ENCODE peak calls at places on chromosomes 7 and 10, in ten cellular contexts. V is AG09319; R is prostate gland; N is CD8-positive, alpha-beta T cell; Q is NCI-H1436; C is progenitor cell of endocrine pancreas; F is chondrocyte; G is substantia nigra; T is ureter; O is H9. E is an unnamed sample.

GRCh38 chr10:8129438-8129837 is 75.0 kb downstream of the GATA3 start:
- DNase-seq in V (no peak), R (no peak), N (no peak), Q (no peak), C (no peak), F (no peak), G (no peak), T (no peak), O (no peak), E (no peak)

GRCh38 chr10:37490266-37490665 is 364.9 kb downstream of the ANKRD30A start:
- DNase-seq in V (no peak), R (no peak), N (no peak), Q (no peak), C (no peak), F (no peak), G (no peak), T (peak), O (no peak), E (no peak)

GRCh38 chr10:123272171-123272570 is 118.0 kb downstream of the BUB3 start:
- DNase-seq in V (no peak), R (no peak), N (no peak), Q (peak), C (no peak), F (no peak), G (no peak), T (no peak), O (no peak), E (no peak)

GRCh38 chr7:110601710-110602109 is 489.2 kb upstream of the LRRN3 start:
- DNase-seq in V (no peak), R (no peak), N (no peak), Q (no peak), C (no peak), F (no peak), G (no peak), T (no peak), O (no peak), E (no peak)

GRCh38 chr10:126458453-126458852 is 70.2 kb upstream of the ADAM12 start:
- DNase-seq in V (no peak), R (no peak), N (no peak), Q (no peak), C (no peak), F (no peak), G (no peak), T (no peak), O (no peak), E (no peak)

GRCh38 chr7:107932851-107933250 is 41.9 kb downstream of the DLD start:
- DNase-seq in V (no peak), R (no peak), N (no peak), Q (no peak), C (no peak), F (no peak), G (no peak), T (no peak), O (peak), E (no peak)

GRCh38 chr7:2154831-2155230 is 77.9 kb downstream of the MAD1L1 start:
- DNase-seq in V (no peak), R (no peak), N (no peak), Q (no peak), C (no peak), F (peak), G (no peak), T (no peak), O (no peak), E (no peak)

GRCh38 chr7:99397632-99397983 is 10.8 kb downstream of the PDAP1 start:
- DNase-seq in V (no peak), R (no peak), N (no peak), Q (no peak), C (no peak), F (no peak), G (no peak), T (no peak), O (no peak), E (no peak)

GRCh38 chr7:91796122-91796521 is 84.4 kb downstream of the MTERF1 start:
- DNase-seq in V (no peak), R (no peak), N (no peak), Q (no peak), C (no peak), F (no peak), G (no peak), T (no peak), O (no peak), E (no peak)

GRCh38 chr10:130763071-130763470 is 548.5 kb downstream of the TCERG1L start:
- DNase-seq in V (no peak), R (no peak), N (no peak), Q (no peak), C (no peak), F (no peak), G (no peak), T (no peak), O (no peak), E (no peak)

GRCh38 chr7:80018941-80019808 is 115.5 kb upstream of the GNAI1 start:
- DNase-seq in V (no peak), R (no peak), N (no peak), Q (peak), C (peak), F (no peak), G (no peak), T (no peak), O (peak), E (peak)

GRCh38 chr7:48628950-48629349 is 295.4 kb upstream of the CDC14C start:
- DNase-seq in V (no peak), R (no peak), N (no peak), Q (no peak), C (no peak), F (no peak), G (no peak), T (no peak), O (no peak), E (no peak)

GRCh38 chr7:74372060-74372408 is 81.7 kb upstream of the GTF2IRD1 start:
- DNase-seq in V (no peak), R (no peak), N (no peak), Q (no peak), C (no peak), F (no peak), G (peak), T (no peak), O (no peak), E (no peak)

GRCh38 chr7:49789736-49790135 is 16.3 kb downstream of the VWC2 start:
- DNase-seq in V (no peak), R (no peak), N (no peak), Q (no peak), C (no peak), F (no peak), G (no peak), T (no peak), O (no peak), E (no peak)

GRCh38 chr10:33137356-33138007 is 179.5 kb upstream of the ITGB1 start:
- DNase-seq in V (no peak), R (no peak), N (no peak), Q (no peak), C (no peak), F (no peak), G (no peak), T (no peak), O (no peak), E (no peak)

GRCh38 chr10:101217450-101218281 is 11.6 kb downstream of the LBX1 start:
- DNase-seq in V (no peak), R (no peak), N (no peak), Q (peak), C (peak), F (no peak), G (no peak), T (no peak), O (peak), E (peak)